ENCODE peak calls at places on chromosomes 2 and 18, in four cellular contexts. I, J, Z and Y are unnamed samples.

GRCh38 chr2:52828112-52828511 is 939.5 kb upstream of the CHAC2 start:
- DNase-seq in I (no peak), J (no peak), Z (no peak), Y (no peak)

GRCh38 chr18:59918320-59918755 is 18.5 kb downstream of the PMAIP1 start:
- DNase-seq in I (no peak), J (no peak), Z (peak), Y (peak)

GRCh38 chr2:160253440-160254296 is 53.6 kb upstream of the ITGB6 start:
- DNase-seq in I (no peak), J (no peak), Z (no peak), Y (no peak)

GRCh38 chr18:51236225-51236624 is 38.7 kb upstream of the MEX3C start:
- DNase-seq in I (no peak), J (no peak), Z (no peak), Y (peak)

GRCh38 chr2:1740714-1741584 is 3.4 kb downstream of the PXDN start:
- DNase-seq in I (no peak), J (no peak), Z (no peak), Y (no peak)

GRCh38 chr2:11829324-11829946 is 83.0 kb downstream of the LPIN1 start:
- DNase-seq in I (peak), J (peak), Z (peak), Y (peak)

GRCh38 chr2:57376985-57377384 is 669.6 kb upstream of the VRK2 start:
- DNase-seq in I (no peak), J (no peak), Z (no peak), Y (peak)

GRCh38 chr2:226915846-226916360 is 80.0 kb downstream of the RHBDD1 start:
- DNase-seq in I (no peak), J (no peak), Z (no peak), Y (peak)

GRCh38 chr2:154195644-154196221 is 324.0 kb downstream of the GALNT13 start:
- DNase-seq in I (no peak), J (no peak), Z (no peak), Y (no peak)